ENCODE peak calls at places on chromosomes 3 and 15, in nine cellular contexts. One of them, this sample, is unnamed. For H3K4me1, the result is how much of the 10 kb centered on the place peaks cover.

GRCh38 chr3:127849368-127849767 is 27.1 kb upstream of the MGLL start:
- DNase-seq in IMR-90: no peak
- DNase-seq in transverse colon: no peak
- DNase-seq in left ventricle myocardium inferior: no peak
- DNase-seq in suprapubic skin: no peak
- DNase-seq in psoas muscle: no peak
- DNase-seq in cardiac muscle cell: no peak
- DNase-seq in right cardiac atrium: no peak
- DNase-seq in MM.1S: no peak
- DNase-seq in this sample: no peak

GRCh38 chr3:147960791-147961190 is 551.6 kb downstream of the ZIC1 start:
- DNase-seq in IMR-90: no peak
- DNase-seq in transverse colon: no peak
- DNase-seq in left ventricle myocardium inferior: no peak
- DNase-seq in suprapubic skin: no peak
- DNase-seq in psoas muscle: no peak
- DNase-seq in cardiac muscle cell: no peak
- DNase-seq in right cardiac atrium: no peak
- DNase-seq in MM.1S: no peak
- DNase-seq in this sample: no peak

GRCh38 chr15:76669521-76669920 is 235.6 kb downstream of the SCAPER start:
- DNase-seq in IMR-90: no peak
- DNase-seq in transverse colon: no peak
- DNase-seq in left ventricle myocardium inferior: no peak
- DNase-seq in suprapubic skin: no peak
- DNase-seq in psoas muscle: no peak
- DNase-seq in cardiac muscle cell: no peak
- DNase-seq in right cardiac atrium: no peak
- DNase-seq in MM.1S: no peak
- DNase-seq in this sample: no peak

GRCh38 chr3:139520028-139520737 is 19.4 kb downstream of the RBP1 start:
- DNase-seq in IMR-90: peak
- DNase-seq in transverse colon: peak
- DNase-seq in left ventricle myocardium inferior: no peak
- DNase-seq in suprapubic skin: peak
- DNase-seq in psoas muscle: no peak
- DNase-seq in cardiac muscle cell: no peak
- DNase-seq in right cardiac atrium: no peak
- DNase-seq in MM.1S: peak
- DNase-seq in this sample: no peak

GRCh38 chr3:127750226-127751031 is 71.9 kb downstream of the MGLL start:
- DNase-seq in IMR-90: peak
- DNase-seq in transverse colon: peak
- DNase-seq in left ventricle myocardium inferior: no peak
- DNase-seq in suprapubic skin: peak
- DNase-seq in psoas muscle: no peak
- DNase-seq in cardiac muscle cell: no peak
- DNase-seq in right cardiac atrium: no peak
- DNase-seq in MM.1S: peak
- DNase-seq in this sample: no peak

GRCh38 chr15:71780349-71780976 is 29.9 kb upstream of the NR2E3 start:
- DNase-seq in IMR-90: peak
- DNase-seq in transverse colon: peak
- DNase-seq in left ventricle myocardium inferior: no peak
- DNase-seq in suprapubic skin: peak
- DNase-seq in psoas muscle: no peak
- DNase-seq in cardiac muscle cell: peak
- DNase-seq in right cardiac atrium: no peak
- DNase-seq in MM.1S: peak
- DNase-seq in this sample: no peak

GRCh38 chr15:49423021-49423420 is at the start of gene FGF7:
- DNase-seq in IMR-90: peak
- DNase-seq in transverse colon: no peak
- DNase-seq in left ventricle myocardium inferior: no peak
- DNase-seq in suprapubic skin: no peak
- DNase-seq in psoas muscle: peak
- DNase-seq in cardiac muscle cell: peak
- DNase-seq in right cardiac atrium: no peak
- DNase-seq in MM.1S: no peak
- DNase-seq in this sample: no peak

GRCh38 chr3:29181872-29182271 is 99.0 kb upstream of the RBMS3 start:
- DNase-seq in IMR-90: no peak
- DNase-seq in transverse colon: no peak
- DNase-seq in left ventricle myocardium inferior: no peak
- DNase-seq in suprapubic skin: no peak
- DNase-seq in psoas muscle: no peak
- DNase-seq in cardiac muscle cell: no peak
- DNase-seq in right cardiac atrium: no peak
- DNase-seq in MM.1S: no peak
- DNase-seq in this sample: no peak

GRCh38 chr3:187368765-187369450 is 723 bp downstream of the RTP4 start:
- DNase-seq in IMR-90: no peak
- DNase-seq in transverse colon: no peak
- DNase-seq in left ventricle myocardium inferior: no peak
- DNase-seq in suprapubic skin: no peak
- DNase-seq in psoas muscle: no peak
- DNase-seq in cardiac muscle cell: no peak
- DNase-seq in right cardiac atrium: no peak
- DNase-seq in MM.1S: peak
- DNase-seq in this sample: no peak

GRCh38 chr3:177820683-177821316 is 623.5 kb upstream of the TBL1XR1 start:
- DNase-seq in IMR-90: peak
- DNase-seq in transverse colon: no peak
- DNase-seq in left ventricle myocardium inferior: no peak
- DNase-seq in suprapubic skin: no peak
- DNase-seq in psoas muscle: no peak
- DNase-seq in cardiac muscle cell: no peak
- DNase-seq in right cardiac atrium: no peak
- DNase-seq in MM.1S: peak
- DNase-seq in this sample: no peak

GRCh38 chr3:132283440-132283839 is 33.8 kb upstream of the ACP3 start:
- DNase-seq in IMR-90: no peak
- DNase-seq in transverse colon: no peak
- DNase-seq in left ventricle myocardium inferior: no peak
- DNase-seq in suprapubic skin: no peak
- DNase-seq in psoas muscle: no peak
- DNase-seq in cardiac muscle cell: peak
- DNase-seq in right cardiac atrium: no peak
- DNase-seq in MM.1S: peak
- DNase-seq in this sample: peak

GRCh38 chr3:56424357-56424756 is 43.9 kb downstream of the ERC2 start:
- DNase-seq in IMR-90: no peak
- DNase-seq in transverse colon: no peak
- DNase-seq in left ventricle myocardium inferior: no peak
- DNase-seq in suprapubic skin: no peak
- DNase-seq in psoas muscle: no peak
- DNase-seq in cardiac muscle cell: no peak
- DNase-seq in right cardiac atrium: no peak
- DNase-seq in MM.1S: peak
- DNase-seq in this sample: no peak

GRCh38 chr3:127739347-127740135 is 66.8 kb downstream of the ABTB1 start:
- DNase-seq in IMR-90: peak
- DNase-seq in transverse colon: no peak
- DNase-seq in left ventricle myocardium inferior: no peak
- DNase-seq in suprapubic skin: no peak
- DNase-seq in psoas muscle: no peak
- DNase-seq in cardiac muscle cell: no peak
- DNase-seq in right cardiac atrium: peak
- DNase-seq in MM.1S: no peak
- DNase-seq in this sample: no peak

GRCh38 chr3:37086918-37087317 is 87.5 kb downstream of the LRRFIP2 start:
- DNase-seq in IMR-90: no peak
- DNase-seq in transverse colon: no peak
- DNase-seq in left ventricle myocardium inferior: no peak
- DNase-seq in suprapubic skin: no peak
- DNase-seq in psoas muscle: no peak
- DNase-seq in cardiac muscle cell: no peak
- DNase-seq in right cardiac atrium: no peak
- DNase-seq in MM.1S: no peak
- DNase-seq in this sample: no peak

DNA sequence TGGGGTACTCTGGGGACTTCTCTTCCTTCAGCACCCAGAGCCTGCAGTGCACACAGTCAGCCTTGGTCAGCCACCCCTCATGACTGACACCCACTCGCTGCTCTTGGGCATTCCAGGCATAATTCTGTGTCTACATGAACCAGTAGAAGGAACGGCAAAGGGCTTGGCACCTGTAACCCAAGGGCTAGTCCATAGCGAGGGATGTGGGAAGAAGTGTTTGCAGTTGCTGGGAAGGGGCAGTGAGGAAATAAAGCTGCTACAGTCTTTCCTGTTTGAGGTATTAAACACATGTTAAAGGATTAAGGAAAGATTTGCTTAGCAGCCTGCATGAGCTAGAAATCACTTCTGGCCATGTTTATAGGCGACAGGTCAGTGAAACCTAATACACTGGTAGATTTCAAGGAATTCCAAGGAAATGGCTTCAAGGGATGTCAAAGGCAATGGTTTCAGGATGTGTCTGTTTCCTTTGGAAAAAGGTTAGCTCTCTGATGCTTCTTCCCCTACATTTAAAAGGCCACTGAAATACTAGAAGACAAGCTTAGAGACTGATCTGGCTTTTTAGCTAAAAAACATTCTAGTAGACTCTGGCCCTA is 232.6 kb downstream of the CHST2 start:
- DNase-seq in IMR-90: no peak
- DNase-seq in transverse colon: no peak
- DNase-seq in left ventricle myocardium inferior: no peak
- DNase-seq in suprapubic skin: no peak
- DNase-seq in psoas muscle: no peak
- DNase-seq in cardiac muscle cell: no peak
- DNase-seq in right cardiac atrium: no peak
- DNase-seq in MM.1S: no peak
- DNase-seq in this sample: no peak
- H3K4me3 ChIP-seq in IMR-90: no peak
- H3K4me3 ChIP-seq in transverse colon: no peak
- H3K4me3 ChIP-seq in left ventricle myocardium inferior: no peak
- H3K4me3 ChIP-seq in suprapubic skin: no peak
- H3K4me3 ChIP-seq in psoas muscle: no peak
- H3K4me3 ChIP-seq in cardiac muscle cell: no peak
- H3K4me3 ChIP-seq in right cardiac atrium: no peak
- H3K4me3 ChIP-seq in MM.1S: no peak
- H3K4me3 ChIP-seq in this sample: no peak

DNA sequence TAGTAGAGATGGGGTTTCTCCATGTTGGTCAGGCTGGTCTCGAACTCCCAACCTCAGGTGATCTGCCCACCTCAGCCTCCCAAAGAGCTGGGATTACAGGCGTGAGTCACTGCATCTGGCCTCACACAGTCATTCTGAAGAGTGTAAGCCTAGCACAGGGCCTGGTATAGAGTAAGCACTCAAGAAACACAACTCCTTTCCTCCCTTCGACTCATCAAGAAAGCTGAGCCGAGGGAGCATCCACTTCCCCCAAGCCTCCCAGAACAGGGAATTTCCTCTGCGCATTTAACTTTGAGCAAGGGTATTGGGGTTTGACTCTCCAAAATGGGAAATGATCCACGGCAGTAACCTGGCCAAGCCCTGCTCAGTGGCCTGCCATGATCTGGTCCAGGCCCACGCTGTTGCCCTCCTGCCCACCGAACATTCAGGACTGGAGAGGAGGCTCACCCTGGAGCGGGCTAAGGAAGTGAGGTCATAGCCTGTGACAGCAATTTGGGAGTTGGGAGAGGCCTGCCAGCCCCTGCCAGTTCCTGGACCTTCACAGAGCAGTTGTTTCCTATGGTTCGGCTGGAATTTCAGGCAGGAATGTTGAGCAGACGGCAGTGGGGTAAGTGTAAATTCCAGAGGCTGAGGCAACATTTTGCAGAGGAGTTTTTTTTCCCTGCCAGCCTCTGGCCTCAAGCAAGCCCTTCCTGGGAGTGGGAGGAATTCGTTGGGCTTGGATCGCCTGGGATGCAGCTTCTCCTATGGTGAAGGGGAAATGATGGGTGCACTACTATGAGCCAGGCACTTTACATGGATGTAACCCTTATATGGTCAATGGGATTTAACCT is 21.2 kb upstream of the SMAD3 start:
- DNase-seq in IMR-90: peak
- DNase-seq in transverse colon: no peak
- DNase-seq in left ventricle myocardium inferior: no peak
- DNase-seq in suprapubic skin: no peak
- DNase-seq in psoas muscle: peak
- DNase-seq in cardiac muscle cell: peak
- DNase-seq in right cardiac atrium: no peak
- DNase-seq in MM.1S: no peak
- DNase-seq in this sample: no peak
- H3K4me1 ChIP-seq in IMR-90: under half
- H3K4me1 ChIP-seq in transverse colon: under half
- H3K4me1 ChIP-seq in left ventricle myocardium inferior: under half
- H3K4me1 ChIP-seq in suprapubic skin: under half
- H3K4me1 ChIP-seq in psoas muscle: under half
- H3K4me1 ChIP-seq in cardiac muscle cell: under half
- H3K4me1 ChIP-seq in right cardiac atrium: under half
- H3K4me1 ChIP-seq in MM.1S: under half
- H3K4me1 ChIP-seq in this sample: under half

GRCh38 chr15:86676002-86676401 is 596.3 kb downstream of the AGBL1 start:
- DNase-seq in IMR-90: no peak
- DNase-seq in transverse colon: no peak
- DNase-seq in left ventricle myocardium inferior: no peak
- DNase-seq in suprapubic skin: no peak
- DNase-seq in psoas muscle: no peak
- DNase-seq in cardiac muscle cell: no peak
- DNase-seq in right cardiac atrium: no peak
- DNase-seq in MM.1S: no peak
- DNase-seq in this sample: no peak

DNA sequence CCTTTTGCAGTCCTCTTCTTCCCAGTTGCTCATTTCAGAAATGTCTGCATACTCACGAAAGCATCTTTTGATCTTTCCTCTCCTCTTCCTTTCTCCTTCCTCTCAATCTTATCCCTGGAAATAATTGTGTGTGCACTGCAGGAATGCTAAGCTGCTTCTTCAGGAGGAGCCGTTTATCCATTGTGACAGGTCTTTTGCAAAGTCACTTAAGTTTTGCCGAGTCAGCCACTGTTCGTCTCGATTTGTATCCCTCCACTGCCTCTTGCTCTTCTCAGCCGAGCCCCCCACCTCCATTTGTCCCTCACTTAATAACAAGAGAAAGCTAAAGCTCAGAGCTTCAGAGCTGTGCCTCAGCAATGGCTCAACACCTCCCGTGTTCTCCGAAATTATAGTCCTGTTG is 597.6 kb downstream of the AGBL1 start:
- DNase-seq in IMR-90: no peak
- DNase-seq in transverse colon: no peak
- DNase-seq in left ventricle myocardium inferior: no peak
- DNase-seq in suprapubic skin: no peak
- DNase-seq in psoas muscle: no peak
- DNase-seq in cardiac muscle cell: no peak
- DNase-seq in right cardiac atrium: no peak
- DNase-seq in MM.1S: no peak
- DNase-seq in this sample: no peak
- H3K4me3 ChIP-seq in IMR-90: no peak
- H3K4me3 ChIP-seq in transverse colon: no peak
- H3K4me3 ChIP-seq in left ventricle myocardium inferior: no peak
- H3K4me3 ChIP-seq in suprapubic skin: no peak
- H3K4me3 ChIP-seq in psoas muscle: no peak
- H3K4me3 ChIP-seq in cardiac muscle cell: no peak
- H3K4me3 ChIP-seq in right cardiac atrium: no peak
- H3K4me3 ChIP-seq in MM.1S: no peak
- H3K4me3 ChIP-seq in this sample: no peak

DNA sequence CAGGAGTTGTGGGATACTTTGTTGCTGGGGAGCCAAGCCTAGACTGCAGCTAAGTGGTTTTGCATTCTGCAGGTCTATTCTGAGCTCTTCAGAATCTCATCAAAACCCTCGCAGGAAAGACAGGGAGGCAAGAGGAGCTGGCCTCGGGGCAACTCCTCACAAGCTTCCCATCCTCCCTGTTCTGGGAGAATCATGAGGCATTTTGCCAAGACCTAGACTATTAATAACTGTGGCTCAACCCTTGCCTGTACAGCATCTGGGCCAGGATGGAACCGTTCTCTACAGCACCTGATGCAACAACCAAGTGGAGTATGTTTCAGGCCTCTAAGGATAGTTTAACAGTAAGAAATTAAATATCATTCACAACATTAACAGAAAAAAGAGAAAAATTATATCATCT is 20.2 kb upstream of the SLC6A20 start:
- DNase-seq in IMR-90: peak
- DNase-seq in transverse colon: no peak
- DNase-seq in left ventricle myocardium inferior: peak
- DNase-seq in suprapubic skin: no peak
- DNase-seq in psoas muscle: peak
- DNase-seq in cardiac muscle cell: peak
- DNase-seq in right cardiac atrium: no peak
- DNase-seq in MM.1S: no peak
- DNase-seq in this sample: peak
- H3K4me1 ChIP-seq in IMR-90: under half
- H3K4me1 ChIP-seq in transverse colon: under half
- H3K4me1 ChIP-seq in left ventricle myocardium inferior: under half
- H3K4me1 ChIP-seq in suprapubic skin: under half
- H3K4me1 ChIP-seq in psoas muscle: under half
- H3K4me1 ChIP-seq in cardiac muscle cell: under half
- H3K4me1 ChIP-seq in right cardiac atrium: under half
- H3K4me1 ChIP-seq in MM.1S: under half
- H3K4me1 ChIP-seq in this sample: half or more

This sample was measured in gastrocnemius medialis.